ENCODE peak calls at places on chromosome 3, in five cellular contexts. P is stimulated activated CD8-positive, alpha-beta memory T cell treated with anti-CD3 and anti-CD28 coated beads, Interleukin-2, amount 100 ng/mL, for 1 hour; W is HEK293T; C is left cardiac atrium; N is GM23248. M is an unnamed sample.

GRCh38 chr3:188217681-188218080 is 63.7 kb downstream of the LPP start:
- DNase-seq in P (no peak), W (no peak), C (no peak), N (no peak), M (no peak)

GRCh38 chr3:17795280-17795679 is 52.8 kb upstream of the TBC1D5 start:
- DNase-seq in P (no peak), W (no peak), C (no peak), N (no peak), M (no peak)

GRCh38 chr3:158830391-158830790 is 28.5 kb downstream of the MFSD1 start:
- DNase-seq in P (no peak), W (no peak), C (no peak), N (peak; percentile 56), M (peak; percentile 67)

GRCh38 chr3:120855665-120856437 is 52.2 kb upstream of the STXBP5L start:
- DNase-seq in P (no peak), W (peak; percentile 18), C (peak; percentile 56), N (peak; percentile 94), M (peak; percentile 53)

GRCh38 chr3:43455233-43455632 is 166.6 kb downstream of the ANO10 start:
- DNase-seq in P (no peak), W (no peak), C (no peak), N (peak; percentile 70), M (peak; percentile 91)

GRCh38 chr3:10474847-10475246 is 30.5 kb downstream of the ATP2B2 start:
- DNase-seq in P (no peak), W (no peak), C (no peak), N (no peak), M (no peak)

GRCh38 chr3:41575754-41576153 is 376.4 kb downstream of the CTNNB1 start:
- DNase-seq in P (no peak), W (no peak), C (peak; percentile 46), N (no peak), M (no peak)

GRCh38 chr3:184746131-184747120 is 34.6 kb upstream of the MAGEF1 start:
- DNase-seq in P (no peak), W (no peak), C (no peak), N (no peak), M (no peak)

GRCh38 chr3:106687905-106688304 is 689.3 kb upstream of the CCDC54 start:
- DNase-seq in P (no peak), W (no peak), C (no peak), N (no peak), M (peak; percentile 14)

GRCh38 chr3:186640473-186640818 is 247 bp downstream of the FETUB start:
- DNase-seq in P (no peak), W (no peak), C (no peak), N (peak; percentile 75), M (peak; percentile 79)

GRCh38 chr3:152466784-152467183 is 198.1 kb downstream of the MBNL1 start:
- DNase-seq in P (no peak), W (peak; percentile 18), C (no peak), N (peak; percentile 83), M (peak; percentile 40)

GRCh38 chr3:161348791-161349400 is 22.4 kb downstream of the SPTSSB start:
- DNase-seq in P (no peak), W (no peak), C (no peak), N (peak; percentile 41), M (peak; percentile 36)

GRCh38 chr3:114899186-114899931 is 247.7 kb downstream of the ZBTB20 start:
- DNase-seq in P (no peak), W (no peak), C (no peak), N (no peak), M (no peak)